ENCODE peak calls at places on chromosome 19, in four cellular contexts. K is uterus, Y is gastrocnemius medialis, I is A549. C is an unnamed sample.

GRCh38 chr19:35734273-35734672 is 8.0 kb downstream of the IGFLR1 start:
- DNase-seq in K (no peak), I (no peak), Y (no peak), C (no peak)

GRCh38 chr19:35719402-35720162 is 1.8 kb downstream of the KMT2B start:
- DNase-seq in I (no peak), Y (no peak), K (no peak), C (no peak)

GRCh38 chr19:45960595-45961235 is 12.9 kb downstream of the NOVA2 start:
- DNase-seq in K (no peak), I (no peak), Y (no peak), C (no peak)

GRCh38 chr19:28437390-28438346 is 775.3 kb downstream of the UQCRFS1 start:
- DNase-seq in K (no peak), Y (no peak), I (no peak), C (no peak)

GRCh38 chr19:31530781-31531180 is 181.5 kb upstream of the TSHZ3 start:
- DNase-seq in Y (no peak), K (no peak), I (no peak), C (peak)

GRCh38 chr19:18612772-18613588 is at the start of gene TMEM59L:
- DNase-seq in K (no peak), Y (no peak), I (no peak), C (no peak)

GRCh38 chr19:35222373-35223005 is 6.0 kb downstream of the FAM187B start:
- DNase-seq in Y (no peak), I (no peak), K (no peak), C (peak)

GRCh38 chr19:46759817-46760333 is 13.6 kb upstream of the STRN4 start:
- DNase-seq in I (no peak), Y (no peak), K (peak), C (no peak)

GRCh38 chr19:42352216-42352892 is 26.9 kb downstream of the MEGF8 start:
- DNase-seq in Y (no peak), I (no peak), K (no peak), C (no peak)

GRCh38 chr19:27765397-27765796 is 1447.6 kb downstream of the UQCRFS1 start:
- DNase-seq in Y (no peak), I (no peak), K (no peak), C (peak)

GRCh38 chr19:39139305-39140194 is 14.0 kb downstream of the PAK4 start:
- DNase-seq in Y (no peak), I (no peak), K (no peak), C (no peak)

GRCh38 chr19:50798116-50798942 is 8.1 kb downstream of the ACP4 start:
- DNase-seq in K (no peak), Y (no peak), I (no peak), C (no peak)

GRCh38 chr19:41205995-41206394 is 13.0 kb downstream of the CYP2S1 start:
- DNase-seq in Y (no peak), I (no peak), K (no peak), C (no peak)

GRCh38 chr19:17001603-17002183 is 24.9 kb downstream of the CPAMD8 start:
- DNase-seq in I (no peak), Y (no peak), K (no peak), C (no peak)

GRCh38 chr19:16285769-16286564 is 38.7 kb upstream of the KLF2 start:
- DNase-seq in Y (no peak), I (no peak), K (no peak), C (no peak)

GRCh38 chr19:28504139-28504538 is 708.8 kb downstream of the UQCRFS1 start:
- DNase-seq in I (no peak), Y (no peak), K (no peak), C (no peak)

GRCh38 chr19:57282011-57282636 is 1.8 kb downstream of the ZNF460 start:
- DNase-seq in Y (no peak), I (no peak), K (no peak), C (no peak)

GRCh38 chr19:9878511-9879196 is 43.5 kb downstream of the PIN1 start:
- DNase-seq in Y (no peak), K (no peak), I (no peak), C (no peak)

GRCh38 chr19:41957838-41958366 is 1.2 kb downstream of the RABAC1 start:
- DNase-seq in I (peak), K (peak), Y (peak), C (no peak)

GRCh38 chr19:29393915-29394460 is 131.8 kb upstream of the VSTM2B start:
- DNase-seq in I (no peak), K (no peak), Y (no peak), C (no peak)

GRCh38 chr19:45400192-45400591 is 4.7 kb downstream of the PPP1R13L start:
- DNase-seq in I (no peak), K (no peak), Y (no peak), C (peak)

GRCh38 chr19:54792814-54793213 is 10.6 kb upstream of the KIR2DL4 start:
- DNase-seq in Y (no peak), K (no peak), I (no peak), C (no peak)

GRCh38 chr19:16470911-16471811 is 609 bp downstream of the EPS15L1 start:
- DNase-seq in K (no peak), Y (no peak), I (no peak), C (peak)

GRCh38 chr19:49395581-49396407 is 7.7 kb downstream of the KASH5 start:
- DNase-seq in K (no peak), Y (no peak), I (no peak), C (no peak)

GRCh38 chr19:38285567-38285966 is 18.5 kb upstream of the C19orf33 start:
- DNase-seq in K (no peak), Y (no peak), I (no peak), C (no peak)

GRCh38 chr19:51246153-51246552 is 4.7 kb upstream of the SIGLECL1 start:
- DNase-seq in K (no peak), I (no peak), Y (no peak), C (no peak)

GRCh38 chr19:55640043-55640576 is 692 bp upstream of the ZNF580 start:
- DNase-seq in K (peak), Y (peak), I (no peak), C (no peak)

GRCh38 chr19:57512845-57513244 is 13.1 kb downstream of the ZNF773 start:
- DNase-seq in I (no peak), Y (no peak), K (no peak), C (no peak)

GRCh38 chr19:16496613-16496983 is 404 bp downstream of the C19orf44 start:
- DNase-seq in K (peak), I (no peak), Y (peak), C (peak)

GRCh38 chr19:39187552-39187943 is 9.2 kb upstream of the NCCRP1 start:
- DNase-seq in Y (no peak), K (no peak), I (no peak), C (no peak)

GRCh38 chr19:47247308-47247990 is 8.9 kb upstream of the CCDC9 start:
- DNase-seq in K (peak), I (peak), Y (peak), C (peak)

GRCh38 chr19:5897189-5897969 is 6.2 kb downstream of the NDUFA11 start:
- DNase-seq in I (no peak), Y (no peak), K (no peak), C (no peak)
- TF ChIP-seq CTCF in I (no peak), Y (no peak), K (no peak), C (no peak)

GRCh38 chr19:19900124-19900523 is 622 bp upstream of the ZNF93 start:
- DNase-seq in Y (no peak), K (no peak), I (no peak), C (no peak)
- H3K4me3 ChIP-seq in Y (peak), K (peak), I (no peak), C (peak)

GRCh38 chr19:14502334-14503092 is 6.6 kb upstream of the GIPC1 start:
- DNase-seq in K (no peak), Y (no peak), I (no peak), C (no peak)

GRCh38 chr19:14507704-14508246 is 10.4 kb downstream of the DNAJB1 start:
- DNase-seq in K (no peak), Y (no peak), I (no peak), C (no peak)

GRCh38 chr19:14509382-14509781 is 8.8 kb downstream of the DNAJB1 start:
- DNase-seq in I (no peak), Y (no peak), K (no peak), C (no peak)

GRCh38 chr19:14503285-14503684 is 7.4 kb upstream of the GIPC1 start:
- DNase-seq in Y (no peak), K (no peak), I (no peak), C (no peak)

GRCh38 chr19:14505488-14506239 is 9.7 kb upstream of the GIPC1 start:
- DNase-seq in K (no peak), Y (no peak), I (peak), C (peak)
- TF ChIP-seq POLR2A in K (no peak), Y (no peak), I (no peak), C (no peak)

GRCh38 chr19:13255719-13256059 is 105.5 kb downstream of the IER2 start:
- DNase-seq in Y (no peak), I (no peak), K (no peak), C (no peak)

GRCh38 chr19:13255041-13255718 is 105.0 kb downstream of the IER2 start:
- DNase-seq in Y (no peak), I (no peak), K (no peak), C (no peak)

GRCh38 chr19:13256918-13257317 is 106.7 kb downstream of the IER2 start:
- DNase-seq in K (no peak), Y (no peak), I (no peak), C (no peak)

GRCh38 chr19:13262450-13262849 is 112.2 kb downstream of the IER2 start:
- DNase-seq in Y (no peak), I (peak), K (no peak), C (no peak)

DNA sequence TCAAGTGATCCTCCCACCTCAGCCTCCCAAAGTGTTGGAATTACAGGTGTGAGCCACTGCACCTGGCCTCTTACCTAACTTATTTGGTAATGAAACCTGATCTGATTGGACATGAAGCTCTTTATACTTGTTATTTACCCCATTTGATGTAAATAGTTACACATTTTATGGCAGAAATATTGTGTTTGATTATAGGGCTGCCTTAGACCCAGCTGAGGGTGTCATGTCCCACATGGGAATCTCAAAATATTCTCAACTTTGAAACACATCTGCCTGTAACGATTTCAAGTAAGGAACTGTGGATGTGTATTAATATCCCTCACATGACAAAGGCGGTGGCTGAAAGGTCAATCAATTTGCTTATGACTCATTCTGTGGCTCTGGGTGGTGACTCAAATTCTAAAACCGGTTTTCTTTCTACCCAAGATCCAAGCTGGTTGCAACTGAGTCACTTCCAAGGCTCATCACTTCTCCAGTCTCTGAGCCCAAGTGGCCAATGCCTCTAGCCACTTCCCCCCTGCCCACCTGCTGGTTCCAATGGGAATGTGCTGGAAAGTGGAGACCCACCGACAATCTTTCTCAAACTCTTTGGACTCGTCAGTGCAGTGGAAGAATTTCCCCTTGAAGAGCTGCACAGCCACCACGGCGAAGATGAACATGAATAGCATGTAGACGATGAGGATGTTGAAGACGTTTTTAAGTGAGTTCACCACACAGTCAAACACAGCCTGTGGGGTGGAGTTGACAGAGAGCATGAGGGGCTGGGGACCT is 110.9 kb downstream of the IER2 start:
- DNase-seq in K (no peak), I (peak), Y (no peak), C (peak)
- TF ChIP-seq CTCF in K (no peak), I (no peak), Y (no peak), C (no peak)

GRCh38 chr19:1856345-1856697 is 7.1 kb downstream of the KLF16 start:
- DNase-seq in K (no peak), I (no peak), Y (no peak), C (no peak)

GRCh38 chr19:1858412-1859081 is 4.8 kb downstream of the KLF16 start:
- DNase-seq in Y (no peak), K (no peak), I (no peak), C (no peak)

GRCh38 chr19:1859319-1859718 is 4.1 kb downstream of the KLF16 start:
- DNase-seq in I (no peak), Y (no peak), K (no peak), C (no peak)

GRCh38 chr19:1856698-1857603 is 6.4 kb downstream of the KLF16 start:
- DNase-seq in K (peak), I (peak), Y (peak), C (peak)

DNA sequence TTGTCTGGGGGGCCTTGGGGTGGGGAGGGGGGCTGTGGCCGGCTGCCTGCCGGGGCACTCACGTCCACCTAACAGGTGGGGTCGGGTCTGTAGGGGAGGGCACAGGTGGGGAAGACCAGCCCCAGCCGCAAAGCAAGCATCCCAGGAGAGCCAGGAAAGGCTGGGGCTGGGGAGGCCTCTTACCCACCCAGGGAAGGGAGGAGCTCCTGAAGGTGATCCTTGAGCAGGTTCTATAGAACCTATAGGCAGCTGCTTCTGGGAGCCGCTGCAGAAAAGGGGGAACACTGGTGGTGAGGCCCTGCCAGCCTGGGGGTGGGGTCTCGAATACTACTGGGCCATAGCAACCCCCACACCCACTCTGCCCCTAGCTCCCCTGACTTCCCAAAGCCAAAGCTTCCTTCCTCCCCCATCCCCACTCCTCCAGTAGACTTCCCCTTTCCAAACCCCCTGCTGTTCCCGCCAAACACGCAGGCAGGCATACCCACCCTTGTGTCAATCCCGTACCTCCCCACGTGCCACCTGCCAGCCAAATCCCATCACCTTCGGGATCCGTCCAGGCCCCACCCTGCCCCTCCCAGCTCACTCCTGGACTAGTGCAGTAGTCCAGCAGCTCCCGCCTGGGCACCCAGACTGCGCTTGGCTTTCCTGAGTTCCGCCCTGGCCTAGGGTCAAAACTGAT is 5.6 kb downstream of the KLF16 start:
- DNase-seq in I (no peak), Y (no peak), K (no peak), C (no peak)
- H3K4me3 ChIP-seq in I (peak), Y (peak), K (peak), C (no peak)

GRCh38 chr19:3555653-3556422 is 1.5 kb downstream of the MFSD12 start:
- DNase-seq in I (no peak), K (no peak), Y (no peak), C (no peak)

GRCh38 chr19:3554254-3555083 is 2.9 kb downstream of the MFSD12 start:
- DNase-seq in I (no peak), Y (no peak), K (no peak), C (no peak)

GRCh38 chr19:3556978-3557460 is 367 bp downstream of the MFSD12 start:
- DNase-seq in Y (no peak), K (no peak), I (peak), C (no peak)

GRCh38 chr19:3556423-3556977 is 886 bp downstream of the MFSD12 start:
- DNase-seq in K (no peak), Y (no peak), I (no peak), C (no peak)

DNA sequence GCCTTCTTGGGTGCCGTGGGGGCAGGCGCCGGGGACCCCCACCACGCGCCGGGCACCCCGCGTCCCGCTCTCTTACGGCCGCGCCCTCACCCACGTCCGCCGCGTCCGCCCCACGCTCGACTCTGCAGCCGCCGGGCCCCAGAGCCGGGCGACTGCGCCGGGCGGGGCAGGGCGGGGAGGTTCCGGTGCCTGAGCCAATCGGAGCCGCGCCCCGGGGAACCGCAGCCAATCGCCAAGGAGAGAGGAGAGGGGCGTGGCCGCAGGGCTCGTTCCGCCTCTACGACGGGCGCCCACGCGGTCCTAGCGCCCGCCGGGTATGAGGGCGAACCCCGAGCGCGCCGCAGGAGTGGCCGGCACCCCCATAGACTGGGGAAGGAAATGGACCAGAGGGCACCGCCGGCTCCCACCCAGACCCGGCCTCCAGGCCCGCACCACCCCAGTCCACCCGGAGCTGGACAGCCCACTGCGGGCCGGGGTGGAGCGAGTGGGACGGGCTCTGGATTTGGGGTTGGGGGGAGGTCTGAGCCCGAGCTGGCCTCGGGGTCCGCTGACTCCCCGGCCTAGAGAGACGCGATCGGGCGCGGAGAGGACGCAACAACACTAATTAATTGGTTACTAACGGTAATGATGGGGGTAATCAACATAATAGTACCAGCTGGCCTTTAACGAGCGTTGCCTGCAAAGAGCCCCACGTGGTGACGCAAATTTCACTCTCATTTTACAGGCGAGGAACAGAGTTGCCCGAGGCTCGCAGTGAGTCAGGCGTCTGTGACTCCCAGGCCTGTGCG is at the start of gene MFSD12:
- DNase-seq in Y (peak), K (peak), I (peak), C (peak)
- TF ChIP-seq POLR2A in Y (peak), K (peak), I (peak), C (no peak)

GRCh38 chr19:4012092-4012974 is 4.8 kb downstream of the PIAS4 start:
- DNase-seq in Y (no peak), K (no peak), I (no peak), C (no peak)

GRCh38 chr19:4010808-4011110 is 3.2 kb downstream of the PIAS4 start:
- DNase-seq in K (no peak), Y (no peak), I (no peak), C (no peak)

GRCh38 chr19:4014541-4015491 is 7.3 kb downstream of the PIAS4 start:
- DNase-seq in I (no peak), Y (no peak), K (no peak), C (no peak)

GRCh38 chr19:4013886-4014540 is 6.5 kb downstream of the PIAS4 start:
- DNase-seq in K (no peak), I (no peak), Y (no peak), C (no peak)

DNA sequence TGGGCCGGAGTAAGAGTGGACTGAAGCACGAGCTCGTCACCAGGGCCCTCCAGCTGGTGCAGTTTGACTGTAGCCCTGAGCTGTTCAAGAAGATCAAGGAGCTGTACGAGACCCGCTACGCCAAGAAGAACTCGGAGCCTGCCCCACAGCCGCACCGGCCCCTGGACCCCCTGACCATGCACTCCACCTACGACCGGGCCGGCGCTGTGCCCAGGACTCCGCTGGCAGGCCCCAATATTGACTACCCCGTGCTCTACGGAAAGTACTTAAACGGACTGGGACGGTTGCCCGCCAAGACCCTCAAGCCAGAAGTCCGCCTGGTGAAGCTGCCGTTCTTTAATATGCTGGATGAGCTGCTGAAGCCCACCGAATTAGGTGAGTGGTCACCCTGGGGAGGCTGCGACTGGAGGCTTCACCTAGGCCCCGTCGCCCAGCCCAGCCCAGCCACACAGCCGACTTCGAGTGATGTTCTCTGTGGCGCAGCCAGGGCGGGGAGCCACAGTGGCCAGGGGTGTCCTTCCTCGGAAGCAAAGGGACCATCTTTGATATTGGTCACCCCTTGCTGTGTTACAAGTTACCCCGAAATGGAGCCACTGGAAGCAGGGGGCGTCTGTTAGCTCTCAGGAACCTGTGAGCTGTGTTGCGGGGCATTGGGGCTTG is 5.6 kb downstream of the PIAS4 start:
- DNase-seq in K (no peak), Y (no peak), I (no peak), C (no peak)
- TF ChIP-seq CTCF in K (no peak), Y (no peak), I (no peak), C (no peak)

C was measured in lower leg skin.